ENCODE peak calls at places on chromosomes 7 and 10, in eight cellular contexts. Z, O, U, A, G, Y, H and S are unnamed samples.

GRCh38 chr10:89414879-89415821 is 782 bp downstream of the IFIT5 start:
- DNase-seq in U (peak; percentile 59), O (peak; percentile 56), H (peak; percentile 60), Z (peak; percentile 40), A (peak; percentile 70), Y (peak; percentile 68), G (peak; percentile 82), S (peak; percentile 50)

GRCh38 chr10:28410420-28411135 is 107.7 kb upstream of the MPP7 start:
- DNase-seq in G (peak; percentile 23), A (no peak), U (no peak), Y (no peak), Z (no peak), O (no peak), H (peak; percentile 40), S (no peak)

GRCh38 chr7:70654979-70655378 is 477.0 kb upstream of the GALNT17 start:
- DNase-seq in O (no peak), Y (no peak), U (peak; percentile 48), A (no peak), Z (peak; percentile 55), H (no peak), G (no peak), S (no peak)

GRCh38 chr10:79375321-79376077 is 28.2 kb downstream of the PPIF start:
- DNase-seq in H (no peak), U (no peak), O (no peak), Z (no peak), A (no peak), G (no peak), Y (peak; percentile 38), S (no peak)

GRCh38 chr10:99341248-99341647 is 12.1 kb downstream of the CNNM1 start:
- DNase-seq in Y (no peak), U (no peak), G (peak; percentile 25), O (no peak), A (no peak), H (no peak), Z (no peak), S (no peak)

GRCh38 chr7:80643336-80643925 is 5.0 kb downstream of the CD36 start:
- DNase-seq in Y (no peak), O (no peak), H (no peak), U (no peak), Z (no peak), G (no peak), A (no peak), S (no peak)

GRCh38 chr7:4765776-4766490 is 9.5 kb upstream of the AP5Z1 start:
- DNase-seq in Z (no peak), O (no peak), U (no peak), Y (no peak), G (no peak), H (peak; percentile 69), A (no peak), S (no peak)

GRCh38 chr7:69845721-69846495 is 247.6 kb downstream of the AUTS2 start:
- DNase-seq in G (no peak), A (no peak), H (no peak), Z (no peak), U (no peak), Y (no peak), O (no peak), S (no peak)

GRCh38 chr10:87817873-87818504 is at the start of gene ATAD1:
- DNase-seq in U (peak; percentile 84), A (peak; percentile 95), G (peak; percentile 92), Z (peak; percentile 85), H (peak; percentile 90), Y (peak; percentile 89), O (peak; percentile 88), S (peak; percentile 79)

GRCh38 chr10:87634311-87634710 is 25.4 kb upstream of the PAPSS2 start:
- DNase-seq in G (no peak), U (no peak), O (no peak), H (no peak), A (no peak), Y (no peak), Z (no peak), S (no peak)

GRCh38 chr10:63368365-63368764 is 97.4 kb downstream of the JMJD1C start:
- DNase-seq in G (no peak), Z (no peak), O (no peak), Y (no peak), U (no peak), H (no peak), A (no peak), S (no peak)

GRCh38 chr10:113550365-113550764 is 2.5 kb upstream of the HABP2 start:
- DNase-seq in H (no peak), U (no peak), Y (no peak), Z (no peak), O (no peak), A (no peak), G (no peak), S (no peak)

GRCh38 chr10:16602104-16602735 is 80.5 kb upstream of the C1QL3 start:
- DNase-seq in O (no peak), H (no peak), A (no peak), Z (no peak), G (no peak), Y (no peak), U (no peak), S (no peak)

GRCh38 chr10:127118024-127118423 is 78.4 kb downstream of the INSYN2A start:
- DNase-seq in Z (no peak), A (no peak), U (no peak), Y (no peak), O (no peak), G (no peak), H (no peak), S (no peak)

GRCh38 chr10:92914478-92915066 is 66.3 kb downstream of the EXOC6 start:
- DNase-seq in Y (no peak), O (peak; percentile 41), G (peak; percentile 41), U (no peak), A (peak; percentile 16), Z (no peak), H (peak; percentile 88), S (peak; percentile 49)

GRCh38 chr7:67918158-67918557 is 921.5 kb downstream of the TYW1 start:
- DNase-seq in U (no peak), Y (no peak), Z (no peak), G (no peak), H (no peak), A (no peak), O (no peak), S (no peak)

GRCh38 chr7:87151701-87152111 is 547 bp upstream of the DMTF1 start:
- DNase-seq in A (no peak), O (no peak), Z (no peak), Y (no peak), G (no peak), U (no peak), H (no peak), S (peak; percentile 53)

GRCh38 chr7:138980575-138981285 is 459 bp downstream of the KIAA1549 start:
- DNase-seq in A (no peak), O (peak; percentile 80), H (peak; percentile 66), Y (peak; percentile 50), Z (peak; percentile 19), G (peak; percentile 51), U (peak; percentile 17), S (peak; percentile 33)

GRCh38 chr10:124690971-124691370 is 53.2 kb downstream of the FAM53B start:
- DNase-seq in G (no peak), H (no peak), O (no peak), Y (no peak), A (no peak), Z (no peak), U (no peak), S (no peak)

GRCh38 chr7:30705008-30705407 is 22.8 kb upstream of the CRHR2 start:
- DNase-seq in O (no peak), Z (no peak), U (no peak), Y (no peak), H (no peak), A (no peak), G (no peak), S (no peak)

DNA sequence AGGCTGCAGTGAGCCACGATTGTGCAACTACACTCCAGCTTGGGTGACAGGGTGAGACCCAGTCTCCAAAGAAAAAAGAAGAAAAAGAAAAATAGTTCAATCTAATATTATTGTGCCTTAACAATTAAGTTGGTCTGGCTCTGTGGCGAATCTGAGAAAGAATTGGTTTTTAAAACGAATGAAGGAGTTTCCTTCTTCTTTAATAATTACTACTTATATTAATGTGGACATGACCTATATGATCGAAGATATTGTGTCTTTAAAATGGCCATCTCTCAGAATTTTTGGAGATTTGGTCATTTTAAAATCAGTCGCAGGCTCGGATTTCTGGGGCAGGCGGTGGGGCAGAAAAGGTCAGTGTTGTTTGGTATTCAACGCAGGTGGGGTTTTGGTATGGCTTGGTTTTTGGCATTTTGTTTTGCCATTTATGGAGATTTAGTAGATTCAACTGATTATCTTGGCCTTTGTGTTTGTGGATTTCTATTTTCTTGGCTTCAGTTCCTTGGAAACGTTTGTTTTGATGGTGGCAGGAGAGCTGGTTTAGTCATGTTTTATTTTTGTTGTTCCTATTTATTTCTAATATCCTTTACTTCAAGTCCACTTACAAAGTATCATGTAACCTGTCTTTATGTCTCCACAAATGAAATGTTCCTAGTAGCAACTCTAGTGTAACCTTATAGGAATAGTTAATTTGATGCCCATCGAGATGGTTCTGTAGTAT is 178.8 kb upstream of the MKLN1 start:
- DNase-seq in H (no peak), G (no peak), Z (no peak), O (no peak), Y (no peak), A (no peak), U (no peak), S (no peak)
- TF ChIP-seq CTCF in H (no peak), G (no peak), Z (no peak), O (no peak), Y (no peak), A (no peak), U (no peak), S (no peak)

DNA sequence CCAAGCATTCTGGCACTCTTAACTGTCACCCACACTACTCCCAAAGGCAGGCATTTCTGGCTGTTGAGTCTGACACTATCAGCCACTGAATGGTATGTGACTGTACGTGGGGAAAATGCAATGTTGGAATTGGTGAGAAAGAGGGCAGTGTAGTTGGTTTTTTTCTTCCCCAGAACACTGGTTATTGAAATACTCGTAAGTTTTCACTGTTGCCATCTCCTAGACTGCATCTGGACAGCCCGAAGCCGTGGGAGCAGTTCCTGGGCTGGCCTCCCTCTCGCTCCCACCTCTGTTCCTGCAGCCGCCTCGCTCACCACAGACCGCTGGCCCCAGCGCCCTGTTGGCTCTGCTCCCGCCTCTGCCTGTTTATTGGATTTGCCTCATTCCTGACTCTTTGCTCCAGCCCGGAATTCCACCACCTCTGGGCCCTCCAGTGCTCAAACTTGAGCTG is 5.7 kb downstream of the PLCE1 start:
- DNase-seq in O (no peak), G (peak; percentile 60), A (no peak), Y (no peak), Z (peak; percentile 52), U (peak; percentile 58), H (peak; percentile 44), S (no peak)
- TF ChIP-seq CTCF in O (no peak), G (peak; percentile 23), A (no peak), Y (no peak), Z (no peak), U (no peak), H (no peak), S (no peak)

DNA sequence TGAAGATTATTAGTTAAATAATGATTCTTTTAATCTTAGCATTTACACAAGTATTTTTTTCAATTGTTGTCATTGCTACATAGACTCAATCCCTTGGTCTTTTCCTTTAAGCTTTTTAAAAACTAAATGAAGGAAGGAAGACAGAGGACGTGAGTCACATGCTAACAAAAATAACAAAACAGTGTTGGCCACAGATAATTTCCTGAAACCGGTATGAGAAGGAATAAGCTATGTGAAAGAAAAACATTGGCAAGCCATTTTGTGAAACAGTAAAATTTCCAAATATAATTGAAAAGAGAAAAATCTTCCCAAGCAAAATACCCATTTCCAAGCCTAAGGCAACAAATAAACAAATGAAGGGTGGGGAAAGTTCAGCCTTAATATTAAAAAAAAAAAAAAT is 223.0 kb downstream of the AHR start:
- DNase-seq in Y (no peak), A (no peak), U (no peak), G (no peak), Z (no peak), O (no peak), H (no peak), S (no peak)
- TF ChIP-seq CTCF in Y (no peak), A (no peak), U (no peak), G (no peak), Z (no peak), O (no peak), H (no peak), S (no peak)

GRCh38 chr7:55144333-55144954 is 125.6 kb downstream of the EGFR start:
- DNase-seq in A (no peak), O (no peak), Z (no peak), Y (no peak), H (peak; percentile 73), G (peak; percentile 79), U (no peak), S (peak; percentile 35)
- TF ChIP-seq CTCF in A (peak; percentile 17), O (peak; percentile 13), Z (peak; percentile 37), Y (peak; percentile 15), H (peak; percentile 74), G (peak; percentile 55), U (peak; percentile 19), S (peak; percentile 34)